ENCODE peak calls at places on chromosomes 11 and 22, in nine cellular contexts. P, O, N, I, W, Y, R, X and A are unnamed samples. For H3K27me3, the result is how much of the 10 kb centered on the place peaks cover.

GRCh38 chr11:48123934-48124755 is 92.5 kb upstream of the OR4B1 start:
- DNase-seq in P (no peak), O (no peak), N (no peak), I (no peak), W (no peak), Y (no peak), R (no peak), X (no peak), A (no peak)

GRCh38 chr11:129090056-129090455 is 102.1 kb downstream of the ARHGAP32 start:
- DNase-seq in P (peak), O (peak), N (no peak), I (no peak), W (no peak), Y (no peak), R (peak), X (no peak), A (peak)

GRCh38 chr11:72743321-72744221 is 8.6 kb downstream of the ARAP1 start:
- DNase-seq in P (no peak), O (no peak), N (no peak), I (no peak), W (no peak), Y (no peak), R (no peak), X (no peak), A (no peak)

GRCh38 chr11:1086171-1087102 is 11.8 kb downstream of the MUC2 start:
- DNase-seq in P (no peak), O (no peak), N (no peak), I (peak), W (no peak), Y (peak), R (no peak), X (peak), A (no peak)

GRCh38 chr22:22123118-22123959 is 121.2 kb upstream of the VPREB1 start:
- DNase-seq in P (no peak), O (no peak), N (no peak), I (no peak), W (no peak), Y (no peak), R (no peak), X (no peak), A (no peak)

GRCh38 chr11:17314232-17314547 is 37.4 kb upstream of the NCR3LG1 start:
- DNase-seq in P (peak), O (peak), N (no peak), I (no peak), W (no peak), Y (no peak), R (peak), X (no peak), A (peak)

GRCh38 chr11:77654770-77655434 is 17.3 kb upstream of the CLNS1A start:
- DNase-seq in P (no peak), O (no peak), N (no peak), I (no peak), W (no peak), Y (no peak), R (peak), X (no peak), A (peak)

GRCh38 chr22:49968313-49968830 is 7.8 kb downstream of the PIM3 start:
- DNase-seq in P (no peak), O (no peak), N (peak), I (peak), W (peak), Y (peak), R (no peak), X (peak), A (no peak)

GRCh38 chr22:25390297-25391240 is 171.1 kb downstream of the CRYBB2 start:
- DNase-seq in P (no peak), O (no peak), N (no peak), I (no peak), W (no peak), Y (no peak), R (no peak), X (no peak), A (no peak)

GRCh38 chr22:37197451-37198289 is 9.6 kb upstream of the C1QTNF6 start:
- DNase-seq in P (no peak), O (peak), N (no peak), I (peak), W (no peak), Y (peak), R (peak), X (no peak), A (peak)

GRCh38 chr11:15557831-15558230 is 443.1 kb downstream of the INSC start:
- DNase-seq in P (no peak), O (no peak), N (no peak), I (no peak), W (no peak), Y (no peak), R (no peak), X (no peak), A (no peak)

GRCh38 chr11:70942593-70942992 is 309.8 kb downstream of the SHANK2 start:
- DNase-seq in P (no peak), O (no peak), N (no peak), I (no peak), W (peak), Y (no peak), R (no peak), X (no peak), A (no peak)

GRCh38 chr11:11841121-11841604 is 609 bp upstream of the USP47 start:
- DNase-seq in P (no peak), O (peak), N (no peak), I (no peak), W (no peak), Y (peak), R (no peak), X (peak), A (no peak)

GRCh38 chr11:133134561-133135173 is 397.6 kb downstream of the OPCML start:
- DNase-seq in P (peak), O (peak), N (peak), I (peak), W (peak), Y (peak), R (peak), X (peak), A (peak)

GRCh38 chr22:35452810-35453743 is 53.1 kb downstream of the MCM5 start:
- DNase-seq in P (no peak), O (no peak), N (no peak), I (no peak), W (no peak), Y (no peak), R (no peak), X (no peak), A (no peak)

GRCh38 chr22:23305321-23305910 is 125.1 kb downstream of the BCR start:
- DNase-seq in P (peak), O (peak), N (no peak), I (peak), W (no peak), Y (peak), R (peak), X (peak), A (peak)

GRCh38 chr11:2508793-2509192 is 64.0 kb downstream of the KCNQ1 start:
- DNase-seq in P (no peak), O (no peak), N (no peak), I (no peak), W (no peak), Y (no peak), R (no peak), X (no peak), A (no peak)

GRCh38 chr11:117734596-117734995 is 62.4 kb downstream of the DSCAML1 start:
- DNase-seq in P (no peak), O (no peak), N (no peak), I (no peak), W (peak), Y (peak), R (no peak), X (peak), A (no peak)

GRCh38 chr22:41488596-41489385 is 19.9 kb downstream of the ACO2 start:
- DNase-seq in P (no peak), O (no peak), N (no peak), I (no peak), W (no peak), Y (no peak), R (no peak), X (no peak), A (no peak)

GRCh38 chr22:31820655-31821054 is 66.8 kb downstream of the DEPDC5 start:
- DNase-seq in P (no peak), O (no peak), N (no peak), I (no peak), W (no peak), Y (no peak), R (no peak), X (no peak), A (no peak)

GRCh38 chr11:102577182-102577581 is 46.6 kb upstream of the MMP7 start:
- DNase-seq in P (no peak), O (no peak), N (no peak), I (no peak), W (no peak), Y (no peak), R (peak), X (no peak), A (peak)

GRCh38 chr11:114317738-114318137 is 21.5 kb downstream of the NNMT start:
- DNase-seq in P (no peak), O (peak), N (peak), I (no peak), W (peak), Y (peak), R (peak), X (no peak), A (no peak)

GRCh38 chr11:101346591-101346990 is 217.0 kb upstream of the PGR start:
- DNase-seq in P (peak), O (peak), N (no peak), I (no peak), W (no peak), Y (no peak), R (peak), X (no peak), A (peak)

GRCh38 chr11:87804176-87804575 is 371.1 kb downstream of the RAB38 start:
- DNase-seq in P (no peak), O (no peak), N (no peak), I (no peak), W (peak), Y (no peak), R (no peak), X (no peak), A (no peak)

GRCh38 chr11:118415739-118416068 is 14.3 kb downstream of the ATP5MG start:
- DNase-seq in P (peak), O (peak), N (no peak), I (no peak), W (peak), Y (no peak), R (peak), X (no peak), A (peak)

GRCh38 chr11:100578966-100579365 is 108.1 kb upstream of the ARHGAP42 start:
- DNase-seq in P (peak), O (peak), N (no peak), I (no peak), W (peak), Y (no peak), R (peak), X (no peak), A (peak)

GRCh38 chr11:21810650-21811049 is 382.2 kb upstream of the ANO5 start:
- DNase-seq in P (no peak), O (peak), N (no peak), I (no peak), W (no peak), Y (no peak), R (no peak), X (no peak), A (peak)

GRCh38 chr22:22168190-22168940 is 76.2 kb upstream of the VPREB1 start:
- DNase-seq in P (no peak), O (peak), N (peak), I (no peak), W (peak), Y (no peak), R (peak), X (no peak), A (peak)

GRCh38 chr11:34327804-34328631 is 29.8 kb downstream of the ABTB2 start:
- DNase-seq in P (no peak), O (no peak), N (no peak), I (no peak), W (no peak), Y (no peak), R (peak), X (no peak), A (no peak)

GRCh38 chr22:27110985-27111451 is 453.6 kb downstream of the MIAT start:
- DNase-seq in P (peak), O (no peak), N (no peak), I (no peak), W (peak), Y (no peak), R (peak), X (no peak), A (no peak)

DNA sequence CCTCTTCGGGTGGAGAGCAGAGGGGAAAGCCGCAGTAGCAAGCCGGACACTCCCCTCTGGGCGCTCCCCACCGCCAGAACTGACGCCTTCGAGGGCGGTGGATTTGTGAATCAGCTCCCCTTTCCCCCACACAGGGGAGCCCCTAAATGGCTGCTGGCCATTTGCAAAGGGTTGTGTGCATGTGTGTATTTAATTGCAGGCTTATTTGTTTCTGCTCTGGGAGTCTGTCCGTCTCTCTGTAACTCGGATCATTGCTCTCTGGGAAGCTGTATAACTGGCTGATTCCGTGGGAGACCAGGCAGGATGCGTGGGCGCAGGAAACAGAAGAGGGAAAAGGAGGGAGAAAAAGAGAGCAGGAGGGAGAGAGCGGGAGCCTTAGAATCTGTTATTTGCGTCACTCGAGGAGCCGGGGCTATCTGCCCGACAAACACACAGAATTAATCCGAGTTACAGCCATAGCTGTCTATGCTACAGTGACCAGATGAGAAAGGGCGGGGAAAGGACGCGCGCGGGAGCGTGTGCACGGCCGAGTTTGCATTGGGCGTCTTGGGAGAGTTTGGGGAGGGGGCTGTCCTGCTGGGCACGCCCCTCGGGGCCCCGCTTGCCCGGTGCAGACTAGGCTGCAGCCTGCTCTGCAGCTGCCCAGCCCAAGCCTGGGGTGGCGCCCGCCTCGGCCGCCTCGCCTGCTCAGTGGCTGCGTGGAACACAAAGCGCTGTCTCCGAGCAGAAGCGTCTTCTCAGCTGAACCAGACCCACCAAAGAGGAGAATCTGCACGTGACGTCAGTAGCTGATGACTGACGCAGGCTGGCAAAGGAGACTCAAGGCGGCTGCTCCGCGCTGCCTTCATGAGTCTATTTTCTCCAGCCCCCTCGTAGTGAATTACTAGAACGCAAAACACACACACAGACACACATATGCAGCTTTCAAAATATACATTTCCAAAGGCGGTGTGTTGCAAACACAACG is 105.3 kb upstream of the HSD17B12 start:
- DNase-seq in P (peak), O (no peak), N (no peak), I (no peak), W (peak), Y (no peak), R (peak), X (peak), A (no peak)
- H3K27me3 ChIP-seq in P (half or more), O (half or more), N (half or more), I (half or more), W (half or more), Y (half or more), R (half or more), X (under half), A (half or more)

GRCh38 chr22:38238519-38239051 is 34.2 kb downstream of the TMEM184B start:
- DNase-seq in P (no peak), O (peak), N (no peak), I (no peak), W (no peak), Y (no peak), R (peak), X (no peak), A (no peak)

GRCh38 chr22:38240734-38241252 is 32.0 kb downstream of the TMEM184B start:
- DNase-seq in P (peak), O (peak), N (no peak), I (no peak), W (peak), Y (no peak), R (peak), X (no peak), A (peak)

GRCh38 chr22:38235240-38235850 is 33.6 kb downstream of the MAFF start:
- DNase-seq in P (no peak), O (no peak), N (no peak), I (no peak), W (no peak), Y (no peak), R (no peak), X (no peak), A (no peak)

GRCh38 chr22:38236786-38237185 is 35.0 kb downstream of the MAFF start:
- DNase-seq in P (no peak), O (peak), N (no peak), I (no peak), W (no peak), Y (no peak), R (no peak), X (no peak), A (peak)

GRCh38 chr22:38239101-38239761 is 33.6 kb downstream of the TMEM184B start:
- DNase-seq in P (peak), O (peak), N (no peak), I (no peak), W (no peak), Y (peak), R (peak), X (no peak), A (peak)
- TF ChIP-seq CTCF in P (peak), O (peak), N (no peak), I (peak), W (no peak), Y (peak), R (peak), X (peak), A (peak)

DNA sequence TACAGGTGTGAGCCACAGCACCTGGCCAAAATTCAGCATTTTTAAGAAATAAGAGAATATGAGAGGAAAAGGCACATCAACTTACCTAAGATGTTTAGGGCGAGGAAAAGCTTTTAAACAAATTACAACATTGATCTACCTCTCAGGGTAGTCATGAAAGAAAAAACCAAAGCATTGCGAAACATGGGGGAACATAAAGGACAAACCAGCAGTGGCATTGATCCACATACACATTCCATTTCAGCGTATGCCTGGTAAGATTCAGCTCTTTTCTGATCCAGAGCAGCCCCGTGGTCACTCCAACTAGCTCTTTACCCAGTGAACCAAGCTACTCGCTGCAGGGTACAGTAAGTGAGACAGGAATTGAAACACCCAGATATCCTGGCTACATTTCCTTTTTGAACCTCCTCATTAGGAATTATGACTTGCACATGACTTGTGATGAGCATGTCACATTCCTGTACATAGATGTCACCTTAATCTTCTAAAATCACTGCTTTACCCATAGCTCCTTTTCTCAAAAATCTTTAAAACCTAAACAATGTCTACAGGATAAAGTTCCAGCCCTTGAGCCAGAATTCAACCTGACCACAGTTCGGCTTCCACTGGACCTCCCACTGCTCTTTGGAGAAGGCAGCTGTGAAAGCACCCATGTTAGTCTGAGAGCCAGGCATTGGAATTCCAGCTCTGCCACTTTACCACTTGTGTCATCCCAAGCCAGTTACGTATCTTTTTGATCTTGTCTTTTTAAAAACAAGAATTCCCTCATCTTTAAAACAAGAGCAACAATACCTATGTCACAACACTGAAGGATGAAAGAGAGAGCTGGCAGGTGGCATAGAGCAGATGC is 42.9 kb upstream of the AKIP1 start:
- DNase-seq in P (peak), O (no peak), N (no peak), I (no peak), W (no peak), Y (no peak), R (peak), X (no peak), A (peak)
- H3K4me3 ChIP-seq in P (no peak), O (no peak), N (no peak), I (no peak), W (peak), Y (no peak), R (no peak), X (no peak), A (no peak)

GRCh38 chr11:35418847-35419712 is at the start of gene SLC1A2:
- DNase-seq in P (no peak), O (no peak), N (peak), I (peak), W (peak), Y (peak), R (peak), X (peak), A (no peak)

GRCh38 chr11:35419713-35420333 is 465 bp upstream of the SLC1A2 start:
- DNase-seq in P (no peak), O (no peak), N (no peak), I (peak), W (peak), Y (peak), R (no peak), X (no peak), A (no peak)

GRCh38 chr11:35420371-35420770 is 1.0 kb upstream of the SLC1A2 start:
- DNase-seq in P (no peak), O (no peak), N (no peak), I (peak), W (peak), Y (peak), R (no peak), X (no peak), A (no peak)

GRCh38 chr11:35415488-35415887 is 3.9 kb downstream of the SLC1A2 start:
- DNase-seq in P (no peak), O (no peak), N (no peak), I (no peak), W (no peak), Y (no peak), R (no peak), X (no peak), A (no peak)

GRCh38 chr11:35418282-35418846 is 994 bp downstream of the SLC1A2 start:
- DNase-seq in P (no peak), O (no peak), N (no peak), I (peak), W (peak), Y (peak), R (no peak), X (no peak), A (no peak)
- H3K27me3 ChIP-seq in P (under half), O (half or more), N (under half), I (half or more), W (half or more), Y (half or more), R (under half), X (under half), A (under half)

DNA sequence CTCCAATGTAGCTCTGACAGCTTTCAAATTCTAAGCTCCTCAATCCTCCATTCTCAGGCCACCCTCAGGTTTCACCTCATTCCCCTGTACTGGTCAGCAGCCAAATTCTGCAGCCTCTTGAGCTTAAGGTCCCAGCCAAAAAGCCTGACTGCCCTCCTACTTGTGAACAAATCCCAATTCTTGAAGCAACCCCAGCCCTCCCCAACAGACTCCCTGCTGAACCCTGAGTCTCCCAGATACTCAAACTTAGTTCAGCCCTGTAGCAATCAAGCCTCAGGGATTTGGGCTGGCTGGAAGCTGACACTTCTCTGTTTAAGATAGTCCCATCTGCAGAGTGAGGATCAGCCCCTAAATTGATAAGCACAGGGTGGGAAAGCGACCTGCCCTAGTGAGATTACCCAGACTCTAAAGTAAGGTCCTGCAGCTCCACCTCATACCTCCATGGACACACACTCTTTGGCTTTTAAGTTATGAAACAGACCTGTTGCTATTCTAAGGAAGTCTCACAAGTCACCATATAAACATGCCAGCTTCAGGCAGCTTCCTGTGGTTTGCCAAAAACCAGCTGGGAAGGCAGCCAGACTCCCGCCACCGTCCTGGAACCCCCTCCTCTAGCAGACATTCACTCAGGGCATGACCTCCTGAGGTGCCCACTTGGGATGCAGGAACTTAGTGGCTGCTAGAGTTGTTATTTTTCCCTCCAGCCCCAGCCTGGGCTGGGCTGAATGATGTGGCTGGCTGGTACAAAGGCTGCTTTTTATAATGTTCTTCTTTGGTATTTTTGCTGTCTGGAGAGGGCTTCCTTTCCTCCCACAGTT is 82.5 kb upstream of the PICALM start:
- DNase-seq in P (no peak), O (peak), N (peak), I (no peak), W (peak), Y (no peak), R (peak), X (peak), A (peak)
- TF ChIP-seq CTCF in P (no peak), O (no peak), N (no peak), I (no peak), W (no peak), Y (no peak), R (no peak), X (no peak), A (no peak)